ENCODE peak calls at places on chromosomes 7 and 10, in ten cellular contexts. One of them, this sample, is unnamed.
A peak's percentile ranks its signal among the peaks of the same experiment; 100 is the strongest.

GRCh38 chr10:75107756-75108683 is 3.4 kb upstream of the SAMD8 start:
- DNase-seq in Peyer's patch: no peak
- DNase-seq in D721Med: no peak
- DNase-seq in fibroblast of mammary gland: no peak
- DNase-seq in Calu3: peak; percentile 20
- DNase-seq in A549: no peak
- DNase-seq in HCT116: peak; percentile 6
- DNase-seq in stomach: no peak
- DNase-seq in mucosa of descending colon: no peak
- DNase-seq in tibial artery: no peak
- DNase-seq in this sample: no peak

GRCh38 chr10:90787906-90788491 is 69.8 kb downstream of the HTR7 start:
- DNase-seq in Peyer's patch: no peak
- DNase-seq in fibroblast of mammary gland: peak; percentile 42
- DNase-seq in A549: peak; percentile 22
- DNase-seq in mucosa of descending colon: no peak
- DNase-seq in D721Med: no peak
- DNase-seq in Calu3: peak; percentile 53
- DNase-seq in tibial artery: no peak
- DNase-seq in stomach: no peak
- DNase-seq in HCT116: peak; percentile 27
- DNase-seq in this sample: peak; percentile 30

GRCh38 chr7:118372530-118372929 is 148.0 kb downstream of the ANKRD7 start:
- DNase-seq in A549: no peak
- DNase-seq in tibial artery: no peak
- DNase-seq in fibroblast of mammary gland: peak; percentile 16
- DNase-seq in Calu3: no peak
- DNase-seq in Peyer's patch: no peak
- DNase-seq in stomach: no peak
- DNase-seq in mucosa of descending colon: no peak
- DNase-seq in HCT116: no peak
- DNase-seq in D721Med: no peak
- DNase-seq in this sample: no peak

GRCh38 chr7:100413889-100414288 is 14.6 kb downstream of the ZCWPW1 start:
- DNase-seq in mucosa of descending colon: no peak
- DNase-seq in D721Med: no peak
- DNase-seq in A549: no peak
- DNase-seq in stomach: no peak
- DNase-seq in fibroblast of mammary gland: no peak
- DNase-seq in HCT116: no peak
- DNase-seq in tibial artery: no peak
- DNase-seq in Calu3: no peak
- DNase-seq in Peyer's patch: no peak
- DNase-seq in this sample: no peak

GRCh38 chr7:157692156-157693011 is 355.6 kb downstream of the DNAJB6 start:
- DNase-seq in fibroblast of mammary gland: no peak
- DNase-seq in Calu3: no peak
- DNase-seq in mucosa of descending colon: no peak
- DNase-seq in stomach: no peak
- DNase-seq in A549: no peak
- DNase-seq in HCT116: no peak
- DNase-seq in tibial artery: no peak
- DNase-seq in Peyer's patch: peak; percentile 39
- DNase-seq in D721Med: no peak
- DNase-seq in this sample: no peak

GRCh38 chr10:14586901-14587300 is 187.8 kb downstream of the FAM107B start:
- DNase-seq in A549: no peak
- DNase-seq in Peyer's patch: no peak
- DNase-seq in Calu3: peak; percentile 59
- DNase-seq in fibroblast of mammary gland: no peak
- DNase-seq in stomach: peak; percentile 73
- DNase-seq in D721Med: no peak
- DNase-seq in HCT116: no peak
- DNase-seq in mucosa of descending colon: no peak
- DNase-seq in tibial artery: no peak
- DNase-seq in this sample: no peak

GRCh38 chr7:39461263-39461662 is 104.9 kb upstream of the YAE1 start:
- DNase-seq in D721Med: no peak
- DNase-seq in stomach: no peak
- DNase-seq in Peyer's patch: no peak
- DNase-seq in A549: no peak
- DNase-seq in HCT116: no peak
- DNase-seq in Calu3: no peak
- DNase-seq in mucosa of descending colon: no peak
- DNase-seq in tibial artery: no peak
- DNase-seq in fibroblast of mammary gland: no peak
- DNase-seq in this sample: no peak

GRCh38 chr7:17500718-17501117 is 202.3 kb downstream of the AHR start:
- DNase-seq in D721Med: no peak
- DNase-seq in fibroblast of mammary gland: no peak
- DNase-seq in HCT116: no peak
- DNase-seq in mucosa of descending colon: no peak
- DNase-seq in A549: no peak
- DNase-seq in stomach: no peak
- DNase-seq in Calu3: no peak
- DNase-seq in tibial artery: no peak
- DNase-seq in Peyer's patch: no peak
- DNase-seq in this sample: no peak

GRCh38 chr7:91953618-91954017 is 13.0 kb downstream of the AKAP9 start:
- DNase-seq in stomach: no peak
- DNase-seq in Calu3: no peak
- DNase-seq in HCT116: no peak
- DNase-seq in A549: no peak
- DNase-seq in D721Med: no peak
- DNase-seq in fibroblast of mammary gland: no peak
- DNase-seq in Peyer's patch: no peak
- DNase-seq in tibial artery: no peak
- DNase-seq in mucosa of descending colon: no peak
- DNase-seq in this sample: no peak

GRCh38 chr7:43513236-43513635 is 69.7 kb upstream of the STK17A start:
- DNase-seq in Calu3: no peak
- DNase-seq in Peyer's patch: no peak
- DNase-seq in stomach: no peak
- DNase-seq in fibroblast of mammary gland: no peak
- DNase-seq in A549: no peak
- DNase-seq in tibial artery: no peak
- DNase-seq in D721Med: no peak
- DNase-seq in mucosa of descending colon: no peak
- DNase-seq in HCT116: no peak
- DNase-seq in this sample: no peak

GRCh38 chr7:105691029-105691691 is 109.9 kb upstream of the EFCAB10 start:
- DNase-seq in mucosa of descending colon: no peak
- DNase-seq in A549: no peak
- DNase-seq in fibroblast of mammary gland: peak; percentile 51
- DNase-seq in Calu3: no peak
- DNase-seq in stomach: no peak
- DNase-seq in HCT116: no peak
- DNase-seq in D721Med: no peak
- DNase-seq in tibial artery: peak; percentile 27
- DNase-seq in Peyer's patch: no peak
- DNase-seq in this sample: peak; percentile 30

GRCh38 chr7:154960063-154960790 is 42.7 kb downstream of the PAXIP1 start:
- DNase-seq in Peyer's patch: no peak
- DNase-seq in HCT116: no peak
- DNase-seq in Calu3: no peak
- DNase-seq in A549: no peak
- DNase-seq in stomach: no peak
- DNase-seq in tibial artery: no peak
- DNase-seq in D721Med: no peak
- DNase-seq in mucosa of descending colon: no peak
- DNase-seq in fibroblast of mammary gland: peak; percentile 30
- DNase-seq in this sample: no peak

GRCh38 chr10:72702868-72703581 is 11.1 kb downstream of the MCU start:
- DNase-seq in Peyer's patch: no peak
- DNase-seq in fibroblast of mammary gland: peak; percentile 61
- DNase-seq in stomach: no peak
- DNase-seq in Calu3: no peak
- DNase-seq in tibial artery: no peak
- DNase-seq in D721Med: no peak
- DNase-seq in A549: no peak
- DNase-seq in mucosa of descending colon: no peak
- DNase-seq in HCT116: no peak
- DNase-seq in this sample: no peak

GRCh38 chr10:6647811-6648526 is 67.9 kb upstream of the PRKCQ start:
- DNase-seq in stomach: peak; percentile 54
- DNase-seq in Peyer's patch: no peak
- DNase-seq in fibroblast of mammary gland: peak; percentile 14
- DNase-seq in D721Med: no peak
- DNase-seq in tibial artery: no peak
- DNase-seq in A549: peak; percentile 59
- DNase-seq in HCT116: peak; percentile 22
- DNase-seq in Calu3: peak; percentile 71
- DNase-seq in mucosa of descending colon: no peak
- DNase-seq in this sample: no peak

GRCh38 chr10:121667948-121668335 is 69.7 kb upstream of the FGFR2 start:
- DNase-seq in stomach: no peak
- DNase-seq in D721Med: no peak
- DNase-seq in A549: no peak
- DNase-seq in fibroblast of mammary gland: no peak
- DNase-seq in mucosa of descending colon: no peak
- DNase-seq in Peyer's patch: no peak
- DNase-seq in HCT116: no peak
- DNase-seq in tibial artery: no peak
- DNase-seq in Calu3: no peak
- DNase-seq in this sample: no peak

GRCh38 chr7:111760043-111760442 is 197.8 kb upstream of the IMMP2L start:
- DNase-seq in HCT116: no peak
- DNase-seq in D721Med: no peak
- DNase-seq in Calu3: no peak
- DNase-seq in stomach: no peak
- DNase-seq in tibial artery: no peak
- DNase-seq in Peyer's patch: no peak
- DNase-seq in fibroblast of mammary gland: no peak
- DNase-seq in mucosa of descending colon: no peak
- DNase-seq in A549: no peak
- DNase-seq in this sample: no peak

GRCh38 chr10:3852147-3852904 is 67.3 kb upstream of the KLF6 start:
- DNase-seq in mucosa of descending colon: peak; percentile 84
- DNase-seq in fibroblast of mammary gland: peak; percentile 99
- DNase-seq in stomach: peak; percentile 93
- DNase-seq in Peyer's patch: peak; percentile 79
- DNase-seq in HCT116: peak; percentile 99
- DNase-seq in Calu3: peak; percentile 80
- DNase-seq in D721Med: no peak
- DNase-seq in A549: peak; percentile 94
- DNase-seq in tibial artery: peak; percentile 90
- DNase-seq in this sample: peak; percentile 98

GRCh38 chr7:95190515-95190914 is 133.8 kb downstream of the PON1 start:
- DNase-seq in Peyer's patch: no peak
- DNase-seq in Calu3: no peak
- DNase-seq in stomach: no peak
- DNase-seq in A549: no peak
- DNase-seq in D721Med: no peak
- DNase-seq in mucosa of descending colon: no peak
- DNase-seq in fibroblast of mammary gland: peak; percentile 5
- DNase-seq in tibial artery: no peak
- DNase-seq in HCT116: no peak
- DNase-seq in this sample: peak; percentile 0

DNA sequence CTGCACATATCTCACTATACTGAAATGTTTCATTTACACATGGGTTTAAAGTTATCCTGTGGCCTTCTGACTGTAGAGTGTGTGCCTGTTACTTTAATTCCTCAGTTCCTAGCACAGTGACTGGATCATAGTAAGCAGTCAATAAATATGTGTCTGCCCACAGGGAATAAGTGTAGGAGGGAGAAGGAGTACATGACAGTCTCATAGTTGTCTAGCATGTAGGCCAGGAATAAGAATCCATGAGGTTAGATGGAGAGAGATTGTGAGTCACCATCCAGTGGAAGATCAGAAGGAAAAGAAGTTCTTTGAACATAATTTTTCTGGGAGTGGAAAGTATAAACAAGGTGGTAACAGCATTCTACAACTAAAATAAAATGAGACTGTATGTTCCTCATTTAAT is 36.6 kb upstream of the SEMA3A start:
- DNase-seq in D721Med: no peak
- DNase-seq in mucosa of descending colon: no peak
- DNase-seq in Calu3: no peak
- DNase-seq in A549: no peak
- DNase-seq in stomach: no peak
- DNase-seq in HCT116: no peak
- DNase-seq in tibial artery: no peak
- DNase-seq in Peyer's patch: no peak
- DNase-seq in fibroblast of mammary gland: peak; percentile 64
- DNase-seq in this sample: peak; percentile 65
- TF ChIP-seq CTCF in D721Med: no peak
- TF ChIP-seq CTCF in mucosa of descending colon: no peak
- TF ChIP-seq CTCF in Calu3: no peak
- TF ChIP-seq CTCF in A549: no peak
- TF ChIP-seq CTCF in stomach: no peak
- TF ChIP-seq CTCF in HCT116: no peak
- TF ChIP-seq CTCF in tibial artery: no peak
- TF ChIP-seq CTCF in Peyer's patch: no peak
- TF ChIP-seq CTCF in fibroblast of mammary gland: no peak
- TF ChIP-seq CTCF in this sample: no peak

GRCh38 chr10:48215983-48216505 is 58.5 kb downstream of the FRMPD2 start:
- DNase-seq in stomach: no peak
- DNase-seq in Peyer's patch: no peak
- DNase-seq in HCT116: no peak
- DNase-seq in fibroblast of mammary gland: no peak
- DNase-seq in D721Med: no peak
- DNase-seq in mucosa of descending colon: no peak
- DNase-seq in A549: no peak
- DNase-seq in tibial artery: no peak
- DNase-seq in Calu3: no peak
- DNase-seq in this sample: no peak
- TF ChIP-seq CTCF in stomach: no peak
- TF ChIP-seq CTCF in Peyer's patch: no peak
- TF ChIP-seq CTCF in HCT116: no peak
- TF ChIP-seq CTCF in fibroblast of mammary gland: no peak
- TF ChIP-seq CTCF in D721Med: no peak
- TF ChIP-seq CTCF in mucosa of descending colon: no peak
- TF ChIP-seq CTCF in A549: no peak
- TF ChIP-seq CTCF in tibial artery: no peak
- TF ChIP-seq CTCF in Calu3: no peak
- TF ChIP-seq CTCF in this sample: no peak

GRCh38 chr10:31709028-31709427 is 219.6 kb downstream of the ARHGAP12 start:
- DNase-seq in stomach: no peak
- DNase-seq in Calu3: no peak
- DNase-seq in HCT116: no peak
- DNase-seq in D721Med: no peak
- DNase-seq in fibroblast of mammary gland: no peak
- DNase-seq in Peyer's patch: no peak
- DNase-seq in mucosa of descending colon: no peak
- DNase-seq in tibial artery: no peak
- DNase-seq in A549: no peak
- DNase-seq in this sample: no peak
- TF ChIP-seq CTCF in stomach: no peak
- TF ChIP-seq CTCF in Calu3: no peak
- TF ChIP-seq CTCF in HCT116: peak; percentile 23
- TF ChIP-seq CTCF in D721Med: peak; percentile 14
- TF ChIP-seq CTCF in fibroblast of mammary gland: no peak
- TF ChIP-seq CTCF in Peyer's patch: peak; percentile 20
- TF ChIP-seq CTCF in mucosa of descending colon: no peak
- TF ChIP-seq CTCF in tibial artery: no peak
- TF ChIP-seq CTCF in A549: no peak
- TF ChIP-seq CTCF in this sample: peak; percentile 40

DNA sequence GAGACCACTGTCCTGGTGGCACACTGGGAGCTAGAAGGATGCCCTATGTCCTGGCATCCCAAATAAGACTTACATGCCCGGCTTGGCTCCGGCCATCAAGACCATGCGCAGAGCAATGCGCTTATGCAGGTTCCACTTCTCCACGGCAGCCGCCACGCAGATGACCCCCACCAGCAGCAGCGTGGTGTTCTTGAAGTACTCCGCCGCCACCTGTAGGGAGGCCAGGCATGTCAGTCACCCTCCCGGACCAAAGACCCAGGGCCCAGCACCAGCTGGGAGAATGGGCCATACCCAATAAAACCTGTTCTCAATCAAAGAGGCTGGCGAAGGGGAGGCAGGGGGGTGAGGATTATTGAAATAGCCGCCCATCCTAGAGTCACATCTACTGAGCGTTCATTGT is 19.9 kb downstream of the SLC13A4 start:
- DNase-seq in stomach: no peak
- DNase-seq in fibroblast of mammary gland: no peak
- DNase-seq in HCT116: no peak
- DNase-seq in Calu3: no peak
- DNase-seq in tibial artery: no peak
- DNase-seq in mucosa of descending colon: no peak
- DNase-seq in A549: no peak
- DNase-seq in D721Med: no peak
- DNase-seq in Peyer's patch: no peak
- DNase-seq in this sample: no peak
- TF ChIP-seq CTCF in stomach: no peak
- TF ChIP-seq CTCF in fibroblast of mammary gland: no peak
- TF ChIP-seq CTCF in HCT116: no peak
- TF ChIP-seq CTCF in Calu3: no peak
- TF ChIP-seq CTCF in tibial artery: no peak
- TF ChIP-seq CTCF in mucosa of descending colon: no peak
- TF ChIP-seq CTCF in A549: no peak
- TF ChIP-seq CTCF in D721Med: no peak
- TF ChIP-seq CTCF in Peyer's patch: no peak
- TF ChIP-seq CTCF in this sample: no peak